ENCODE peak calls at places on chromosomes 1 and 21, in four cellular contexts. One of them, this sample, is unnamed.

GRCh38 chr1:77395051-77395450 is 113.2 kb downstream of the AK5 start:
- DNase-seq in K562: no peak
- DNase-seq in HepG2: no peak
- DNase-seq in GM12878: no peak
- DNase-seq in this sample: no peak

GRCh38 chr1:62092126-62092525 is 102.5 kb upstream of the L1TD1 start:
- DNase-seq in HepG2: no peak
- DNase-seq in GM12878: no peak
- DNase-seq in K562: no peak
- DNase-seq in this sample: no peak

GRCh38 chr1:237684236-237684635 is 206.5 kb downstream of the ZP4 start:
- DNase-seq in K562: no peak
- DNase-seq in HepG2: no peak
- DNase-seq in GM12878: no peak
- DNase-seq in this sample: no peak

GRCh38 chr1:74652711-74653131 is 20.9 kb downstream of the ERICH3 start:
- DNase-seq in GM12878: peak
- DNase-seq in K562: no peak
- DNase-seq in HepG2: no peak
- DNase-seq in this sample: no peak

GRCh38 chr1:205358579-205358978 is 1.9 kb upstream of the KLHDC8A start:
- DNase-seq in GM12878: no peak
- DNase-seq in HepG2: no peak
- DNase-seq in K562: no peak
- DNase-seq in this sample: no peak

GRCh38 chr1:21638531-21639341 is 30.4 kb downstream of the RAP1GAP start:
- DNase-seq in HepG2: peak
- DNase-seq in GM12878: no peak
- DNase-seq in K562: peak
- DNase-seq in this sample: no peak

GRCh38 chr21:45622416-45623097 is 21.0 kb upstream of the PCBP3 start:
- DNase-seq in K562: no peak
- DNase-seq in GM12878: no peak
- DNase-seq in HepG2: no peak
- DNase-seq in this sample: no peak

GRCh38 chr1:232709339-232709738 is 79.4 kb upstream of the SIPA1L2 start:
- DNase-seq in GM12878: no peak
- DNase-seq in K562: no peak
- DNase-seq in HepG2: no peak
- DNase-seq in this sample: no peak

GRCh38 chr1:204578867-204579664 is 62.9 kb downstream of the MDM4 start:
- DNase-seq in HepG2: no peak
- DNase-seq in K562: no peak
- DNase-seq in GM12878: peak
- DNase-seq in this sample: no peak

GRCh38 chr1:181369416-181369815 is 113.9 kb upstream of the CACNA1E start:
- DNase-seq in K562: no peak
- DNase-seq in HepG2: no peak
- DNase-seq in GM12878: no peak
- DNase-seq in this sample: no peak

GRCh38 chr1:163035791-163036249 is 33.3 kb upstream of the RGS4 start:
- DNase-seq in GM12878: no peak
- DNase-seq in HepG2: no peak
- DNase-seq in K562: no peak
- DNase-seq in this sample: peak

GRCh38 chr21:42641311-42642218 is 11.9 kb upstream of the PDE9A start:
- DNase-seq in HepG2: no peak
- DNase-seq in K562: no peak
- DNase-seq in GM12878: no peak
- DNase-seq in this sample: peak

GRCh38 chr1:178579095-178579494 is 66.2 kb downstream of the TEX35 start:
- DNase-seq in K562: no peak
- DNase-seq in GM12878: no peak
- DNase-seq in HepG2: no peak
- DNase-seq in this sample: no peak

GRCh38 chr1:28456078-28456477 is 49.8 kb upstream of the RCC1 start:
- DNase-seq in HepG2: no peak
- DNase-seq in GM12878: no peak
- DNase-seq in K562: no peak
- DNase-seq in this sample: no peak

GRCh38 chr1:15039901-15040300 is 113.6 kb upstream of the TMEM51 start:
- DNase-seq in K562: no peak
- DNase-seq in HepG2: no peak
- DNase-seq in GM12878: no peak
- DNase-seq in this sample: no peak

GRCh38 chr1:15036101-15036500 is 117.4 kb upstream of the TMEM51 start:
- DNase-seq in K562: no peak
- DNase-seq in GM12878: no peak
- DNase-seq in HepG2: no peak
- DNase-seq in this sample: no peak

GRCh38 chr1:15039017-15039648 is 114.4 kb upstream of the TMEM51 start:
- DNase-seq in GM12878: no peak
- DNase-seq in K562: no peak
- DNase-seq in HepG2: no peak
- DNase-seq in this sample: no peak

GRCh38 chr1:15035236-15035635 is 118.3 kb upstream of the TMEM51 start:
- DNase-seq in K562: no peak
- DNase-seq in GM12878: no peak
- DNase-seq in HepG2: no peak
- DNase-seq in this sample: no peak

GRCh38 chr1:15038232-15039016 is 115.1 kb upstream of the TMEM51 start:
- DNase-seq in GM12878: no peak
- DNase-seq in K562: peak
- DNase-seq in HepG2: peak
- DNase-seq in this sample: peak
- TF ChIP-seq NFIC in GM12878: no peak
- TF ChIP-seq NFIC in K562: no peak
- TF ChIP-seq NFIC in HepG2: no peak
- TF ChIP-seq NFIC in this sample: no peak

GRCh38 chr1:45378184-45378583 is 37.9 kb upstream of the MUTYH start:
- DNase-seq in K562: no peak
- DNase-seq in HepG2: no peak
- DNase-seq in GM12878: no peak
- DNase-seq in this sample: no peak

GRCh38 chr1:45380125-45380524 is 39.9 kb upstream of the MUTYH start:
- DNase-seq in K562: no peak
- DNase-seq in HepG2: no peak
- DNase-seq in GM12878: no peak
- DNase-seq in this sample: no peak

GRCh38 chr1:45386219-45386618 is 46.0 kb upstream of the MUTYH start:
- DNase-seq in HepG2: no peak
- DNase-seq in K562: no peak
- DNase-seq in GM12878: no peak
- DNase-seq in this sample: no peak

GRCh38 chr1:45375104-45376090 is 35.2 kb upstream of the MUTYH start:
- DNase-seq in GM12878: no peak
- DNase-seq in K562: no peak
- DNase-seq in HepG2: no peak
- DNase-seq in this sample: no peak

GRCh38 chr1:45381243-45381642 is 41.0 kb upstream of the MUTYH start:
- DNase-seq in GM12878: no peak
- DNase-seq in K562: peak
- DNase-seq in HepG2: no peak
- DNase-seq in this sample: no peak
- TF ChIP-seq NFIC in GM12878: no peak
- TF ChIP-seq NFIC in K562: no peak
- TF ChIP-seq NFIC in HepG2: no peak
- TF ChIP-seq NFIC in this sample: no peak

GRCh38 chr1:94949681-94950661 is 23.1 kb upstream of the CNN3 start:
- DNase-seq in K562: no peak
- DNase-seq in HepG2: peak
- DNase-seq in GM12878: no peak
- DNase-seq in this sample: peak
- TF ChIP-seq NFIC in K562: no peak
- TF ChIP-seq NFIC in HepG2: no peak
- TF ChIP-seq NFIC in GM12878: no peak
- TF ChIP-seq NFIC in this sample: no peak

GRCh38 chr1:37636435-37636834 is 1.7 kb upstream of the RSPO1 start:
- DNase-seq in K562: no peak
- DNase-seq in GM12878: no peak
- DNase-seq in HepG2: no peak
- DNase-seq in this sample: no peak

GRCh38 chr1:37633040-37633949 is 1.4 kb downstream of the RSPO1 start:
- DNase-seq in GM12878: no peak
- DNase-seq in HepG2: no peak
- DNase-seq in K562: no peak
- DNase-seq in this sample: no peak

GRCh38 chr1:37633950-37634553 is 640 bp downstream of the RSPO1 start:
- DNase-seq in K562: peak
- DNase-seq in HepG2: no peak
- DNase-seq in GM12878: no peak
- DNase-seq in this sample: peak

GRCh38 chr1:37635309-37635902 is 714 bp upstream of the RSPO1 start:
- DNase-seq in HepG2: no peak
- DNase-seq in GM12878: no peak
- DNase-seq in K562: no peak
- DNase-seq in this sample: no peak

GRCh38 chr1:37634554-37635308 is at the start of gene RSPO1:
- DNase-seq in K562: peak
- DNase-seq in HepG2: no peak
- DNase-seq in GM12878: no peak
- DNase-seq in this sample: peak
- TF ChIP-seq NFIC in K562: no peak
- TF ChIP-seq NFIC in HepG2: no peak
- TF ChIP-seq NFIC in GM12878: no peak
- TF ChIP-seq NFIC in this sample: no peak

GRCh38 chr1:245041058-245041698 is 113.6 kb upstream of the KIF26B start:
- DNase-seq in GM12878: no peak
- DNase-seq in K562: no peak
- DNase-seq in HepG2: no peak
- DNase-seq in this sample: peak

GRCh38 chr1:245043617-245043952 is 111.2 kb upstream of the KIF26B start:
- DNase-seq in GM12878: no peak
- DNase-seq in HepG2: no peak
- DNase-seq in K562: no peak
- DNase-seq in this sample: no peak

GRCh38 chr1:245046764-245047163 is 108.0 kb upstream of the KIF26B start:
- DNase-seq in HepG2: no peak
- DNase-seq in GM12878: no peak
- DNase-seq in K562: no peak
- DNase-seq in this sample: no peak

GRCh38 chr1:245045087-245045881 is 109.5 kb upstream of the KIF26B start:
- DNase-seq in HepG2: peak
- DNase-seq in K562: no peak
- DNase-seq in GM12878: no peak
- DNase-seq in this sample: no peak

GRCh38 chr1:245046310-245046709 is 108.5 kb upstream of the KIF26B start:
- DNase-seq in K562: no peak
- DNase-seq in GM12878: no peak
- DNase-seq in HepG2: no peak
- DNase-seq in this sample: no peak
- TF ChIP-seq NFIC in K562: no peak
- TF ChIP-seq NFIC in GM12878: no peak
- TF ChIP-seq NFIC in HepG2: no peak
- TF ChIP-seq NFIC in this sample: no peak

DNA sequence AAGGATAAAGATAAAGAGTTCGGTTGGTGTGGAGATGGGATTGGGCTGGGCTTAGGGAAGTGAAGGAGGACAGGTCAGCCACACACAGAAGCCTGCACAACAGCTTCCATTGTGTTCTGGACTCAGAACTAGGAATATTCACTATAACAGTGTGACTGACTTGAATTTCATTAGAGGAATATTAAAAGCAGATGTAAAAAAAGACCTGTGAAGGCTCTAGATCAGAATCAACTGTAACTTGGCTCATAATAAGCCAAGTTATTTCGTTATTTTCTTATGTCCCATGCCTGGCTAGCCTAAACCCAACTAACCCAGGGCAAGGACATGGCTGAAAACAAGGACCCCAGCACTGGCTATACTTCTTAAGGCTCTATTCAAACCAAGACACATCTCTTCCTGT is 56.6 kb upstream of the GPR88 start:
- DNase-seq in GM12878: no peak
- DNase-seq in K562: no peak
- DNase-seq in HepG2: no peak
- DNase-seq in this sample: no peak
- TF ChIP-seq NFIC in GM12878: no peak
- TF ChIP-seq NFIC in K562: no peak
- TF ChIP-seq NFIC in HepG2: no peak
- TF ChIP-seq NFIC in this sample: no peak

DNA sequence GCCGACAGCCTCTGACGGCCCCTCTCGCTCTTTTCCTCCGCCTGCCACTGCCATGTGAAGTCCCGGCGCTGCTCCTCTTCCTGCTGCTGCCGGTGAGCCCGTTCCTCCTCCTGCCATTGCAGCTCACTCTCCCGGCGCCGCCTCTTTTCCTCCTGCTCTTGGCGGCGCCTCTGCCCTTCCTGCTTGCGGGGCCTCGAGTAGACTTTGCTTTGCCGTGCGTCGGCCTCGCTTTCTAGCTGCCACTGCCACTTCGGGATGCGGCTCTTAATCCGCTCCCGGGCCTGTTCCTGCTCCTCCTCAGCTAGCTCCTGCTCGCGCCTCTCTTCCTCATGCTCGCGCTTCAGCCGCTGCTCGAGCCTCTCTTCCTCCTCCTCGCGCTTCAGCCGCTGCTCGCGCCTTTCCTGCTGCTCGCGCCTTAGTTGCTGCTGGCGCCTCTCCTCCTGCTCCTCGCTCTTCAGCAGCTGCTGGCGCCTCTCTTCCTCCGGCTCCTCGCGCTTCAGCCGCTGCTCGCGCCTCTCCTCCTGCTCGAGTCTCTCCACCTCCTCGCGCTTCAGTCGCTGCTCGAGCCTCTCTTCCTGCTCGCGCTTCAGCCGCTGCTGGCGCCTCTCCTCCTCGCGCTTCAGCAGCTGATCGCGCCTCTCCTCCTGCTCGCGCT is 4.3 kb downstream of the TCHH start:
- DNase-seq in K562: no peak
- DNase-seq in HepG2: no peak
- DNase-seq in GM12878: no peak
- DNase-seq in this sample: no peak
- TF ChIP-seq NFIC in K562: no peak
- TF ChIP-seq NFIC in HepG2: no peak
- TF ChIP-seq NFIC in GM12878: no peak
- TF ChIP-seq NFIC in this sample: no peak

GRCh38 chr1:41573803-41574713 is 89.6 kb upstream of the EDN2 start:
- DNase-seq in K562: peak
- DNase-seq in HepG2: peak
- DNase-seq in GM12878: peak
- DNase-seq in this sample: peak
- TF ChIP-seq NFIC in K562: no peak
- TF ChIP-seq NFIC in HepG2: no peak
- TF ChIP-seq NFIC in GM12878: no peak
- TF ChIP-seq NFIC in this sample: no peak

GRCh38 chr1:218705911-218706893 is 361.1 kb downstream of the TGFB2 start:
- DNase-seq in K562: no peak
- DNase-seq in GM12878: no peak
- DNase-seq in HepG2: peak
- DNase-seq in this sample: no peak
- TF ChIP-seq NFIC in K562: no peak
- TF ChIP-seq NFIC in GM12878: no peak
- TF ChIP-seq NFIC in HepG2: no peak
- TF ChIP-seq NFIC in this sample: no peak

DNA sequence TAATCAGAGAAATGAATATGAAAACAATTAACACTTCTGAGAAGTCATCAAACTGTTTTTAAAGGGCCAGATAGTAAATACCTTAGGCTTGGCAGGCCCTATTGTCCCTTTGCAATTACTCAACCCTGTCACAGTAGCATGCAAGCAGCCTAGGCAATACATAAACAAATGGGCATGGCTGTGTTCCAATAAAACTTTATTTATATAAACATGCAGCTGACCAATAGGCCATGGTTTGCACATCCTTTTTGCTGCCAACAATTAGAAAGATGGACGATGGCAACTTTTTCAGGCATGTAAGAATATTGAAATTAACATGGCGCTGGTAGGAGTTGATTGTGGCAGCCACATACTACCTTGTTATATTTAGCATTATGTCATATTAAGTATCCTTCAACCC is 369.6 kb upstream of the B3GALT2 start:
- DNase-seq in GM12878: no peak
- DNase-seq in K562: no peak
- DNase-seq in HepG2: no peak
- DNase-seq in this sample: no peak
- TF ChIP-seq NFIC in GM12878: no peak
- TF ChIP-seq NFIC in K562: no peak
- TF ChIP-seq NFIC in HepG2: no peak
- TF ChIP-seq NFIC in this sample: no peak

This sample was measured in SK-N-SH.